ENCODE peak calls at places on chromosomes 1 and 21, in five cellular contexts. W is BE2C, P is mesothelial cell of epicardium, F is fibroblast of lung, L is GM10248. A is an unnamed sample.

GRCh38 chr1:230827081-230827681 is 41.1 kb downstream of the C1orf198 start:
- DNase-seq in F (peak; percentile 84), L (no peak), P (no peak), W (no peak), A (peak; percentile 72)

GRCh38 chr1:151639466-151639865 is 27.6 kb downstream of the SNX27 start:
- DNase-seq in F (peak; percentile 23), P (no peak), L (no peak), W (no peak), A (no peak)

GRCh38 chr1:161044908-161045748 is 649 bp downstream of the USF1 start:
- DNase-seq in W (peak; percentile 56), P (peak; percentile 48), L (peak; percentile 76), F (peak; percentile 73), A (no peak)

GRCh38 chr21:42209801-42210479 is 9.0 kb upstream of the ABCG1 start:
- DNase-seq in F (no peak), L (no peak), P (no peak), W (no peak), A (no peak)

GRCh38 chr1:53334781-53335180 is 6.9 kb upstream of the LRP8 start:
- DNase-seq in W (no peak), P (no peak), L (peak; percentile 23), F (no peak), A (peak; percentile 25)

GRCh38 chr1:224914292-224914900 is 15.1 kb upstream of the DNAH14 start:
- DNase-seq in F (peak; percentile 4), W (no peak), P (no peak), L (no peak), A (no peak)

GRCh38 chr1:10451286-10451685 is 1.5 kb downstream of the CORT start:
- DNase-seq in L (no peak), F (peak; percentile 27), P (no peak), W (no peak), A (peak; percentile 85)

GRCh38 chr1:153745417-153745816 is 17.6 kb downstream of the INTS3 start:
- DNase-seq in L (no peak), F (no peak), W (no peak), P (no peak), A (no peak)

GRCh38 chr1:165383067-165383466 is 26.6 kb upstream of the LMX1A start:
- DNase-seq in W (no peak), L (no peak), F (peak; percentile 40), P (no peak), A (no peak)

GRCh38 chr1:188706742-188707141 is 1770.9 kb downstream of the BRINP3 start:
- DNase-seq in W (no peak), L (no peak), P (no peak), F (no peak), A (no peak)

GRCh38 chr1:160394673-160395072 is 5.7 kb upstream of the VANGL2 start:
- DNase-seq in W (no peak), F (no peak), L (no peak), P (peak; percentile 13), A (peak; percentile 34)

GRCh38 chr1:48177257-48177656 is 45.3 kb upstream of the SLC5A9 start:
- DNase-seq in W (no peak), L (no peak), F (peak; percentile 38), P (no peak), A (no peak)

GRCh38 chr1:163596541-163597258 is 274.9 kb downstream of the NUF2 start:
- DNase-seq in W (no peak), F (no peak), L (no peak), P (no peak), A (no peak)

GRCh38 chr1:198165927-198166647 is 9.3 kb downstream of the NEK7 start:
- DNase-seq in F (no peak), P (no peak), L (no peak), W (no peak), A (no peak)

GRCh38 chr1:3642921-3643675 is 6.8 kb downstream of the WRAP73 start:
- DNase-seq in F (no peak), P (no peak), W (no peak), L (no peak), A (no peak)

GRCh38 chr21:32482565-32483292 is 70.2 kb downstream of the EVA1C start:
- DNase-seq in F (no peak), L (no peak), W (no peak), P (no peak), A (no peak)
- TF ChIP-seq CTCF in F (no peak), L (no peak), W (no peak), P (no peak), A (no peak)

GRCh38 chr1:111197598-111198289 is 2.7 kb downstream of the DENND2D start:
- DNase-seq in W (peak; percentile 43), P (no peak), F (no peak), L (no peak), A (no peak)
- TF ChIP-seq CTCF in W (peak; percentile 45), P (no peak), F (peak; percentile 31), L (peak; percentile 61), A (peak; percentile 43)

DNA sequence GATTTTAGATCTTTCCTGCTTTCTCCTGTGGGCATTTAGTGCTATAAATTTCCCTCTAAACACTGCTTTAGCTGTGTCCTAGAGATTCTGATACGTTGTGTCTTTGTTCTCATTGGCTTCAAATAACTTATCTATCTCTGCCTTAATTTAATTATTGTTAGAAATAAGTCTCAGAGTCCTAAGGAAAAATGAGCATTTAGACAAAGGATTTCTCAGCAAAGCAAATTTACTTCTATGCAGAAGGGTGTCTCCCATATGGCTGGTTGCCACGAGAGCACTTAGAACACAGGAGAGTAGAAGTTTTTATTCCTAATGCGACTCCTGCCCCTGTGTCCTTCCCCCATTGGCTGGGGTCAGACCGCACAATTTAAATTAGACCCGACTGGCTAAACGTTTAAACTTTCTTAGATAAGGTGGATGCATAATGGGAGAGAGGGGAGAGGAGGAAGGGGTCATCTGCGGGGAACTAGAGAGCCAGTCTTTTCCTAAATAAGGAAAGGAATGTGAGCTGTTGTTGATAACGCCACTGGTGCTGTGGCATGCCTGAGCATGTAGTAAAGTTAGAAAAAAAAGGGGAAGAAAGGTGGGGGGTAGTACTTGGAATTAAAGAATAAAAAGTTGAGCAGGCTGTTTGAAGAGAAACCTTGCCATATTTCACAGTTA is 170.2 kb downstream of the DYRK1A start:
- DNase-seq in P (no peak), F (no peak), W (no peak), L (no peak), A (no peak)
- TF ChIP-seq CTCF in P (no peak), F (no peak), W (no peak), L (no peak), A (no peak)

GRCh38 chr1:204495078-204495753 is 611 bp upstream of the PIK3C2B start:
- DNase-seq in P (no peak), F (no peak), L (peak; percentile 54), W (no peak), A (no peak)

GRCh38 chr1:204493145-204493881 is 1.3 kb downstream of the PIK3C2B start:
- DNase-seq in F (peak; percentile 93), W (peak; percentile 41), P (peak; percentile 50), L (peak; percentile 18), A (no peak)

GRCh38 chr1:204491653-204492052 is 3.0 kb downstream of the PIK3C2B start:
- DNase-seq in W (no peak), F (no peak), P (no peak), L (no peak), A (no peak)

GRCh38 chr1:204493882-204494280 is 724 bp downstream of the PIK3C2B start:
- DNase-seq in F (no peak), W (peak; percentile 83), P (no peak), L (peak; percentile 43), A (no peak)

GRCh38 chr1:204494281-204495077 is at the start of gene PIK3C2B:
- DNase-seq in P (peak; percentile 80), W (peak; percentile 94), F (peak; percentile 69), L (peak; percentile 90), A (peak; percentile 92)
- TF ChIP-seq CTCF in P (peak; percentile 20), W (peak; percentile 45), F (peak; percentile 18), L (peak; percentile 47), A (peak; percentile 62)

GRCh38 chr1:16351994-16352841 is at the start of gene FBXO42:
- DNase-seq in F (peak; percentile 91), L (peak; percentile 95), P (peak; percentile 97), W (peak; percentile 88), A (peak; percentile 98)
- TF ChIP-seq CTCF in F (peak; percentile 4), L (peak; percentile 56), P (peak; percentile 19), W (peak; percentile 9), A (peak; percentile 58)

DNA sequence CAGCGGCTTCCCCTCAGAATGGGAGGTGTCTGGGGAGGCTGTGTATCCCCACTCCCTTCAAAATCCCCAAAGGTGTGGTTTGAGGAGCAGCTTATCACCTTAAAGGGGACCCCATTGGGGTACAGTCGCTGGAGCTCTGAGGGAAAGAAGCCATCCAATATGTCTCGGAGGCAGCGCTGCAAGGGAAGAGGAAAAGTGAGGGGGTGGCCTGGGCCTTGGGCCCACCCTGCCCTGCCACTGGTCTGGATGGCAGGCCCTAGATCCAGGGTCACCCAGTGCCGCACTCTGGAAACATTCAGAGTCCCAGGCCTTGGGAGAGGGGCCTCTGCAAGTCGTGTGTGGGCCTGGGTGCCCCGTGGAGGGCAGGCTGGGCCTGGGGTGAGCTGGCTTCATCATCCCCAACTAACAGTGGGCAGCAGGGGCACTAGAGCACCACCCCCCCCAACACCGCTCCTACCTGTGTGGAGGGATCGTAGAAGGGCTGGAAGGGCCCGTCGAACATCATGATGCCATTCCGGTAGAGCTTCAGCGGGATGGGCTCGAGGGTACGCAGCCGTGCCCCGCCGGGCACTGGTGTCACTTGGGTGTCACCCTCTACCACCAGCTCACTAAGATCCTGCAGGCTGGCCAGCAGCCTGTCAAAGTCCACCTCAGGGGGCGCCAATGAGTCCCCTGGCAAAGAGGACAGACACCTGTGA is 5.6 kb downstream of the SH3BGRL3 start:
- DNase-seq in F (no peak), L (peak; percentile 59), W (peak; percentile 53), P (no peak), A (no peak)
- TF ChIP-seq CTCF in F (peak; percentile 25), L (peak; percentile 43), W (peak; percentile 44), P (no peak), A (peak; percentile 31)

GRCh38 chr1:1862905-1863547 is 27.9 kb downstream of the GNB1 start:
- DNase-seq in W (no peak), F (no peak), L (peak; percentile 17), P (no peak), A (no peak)

GRCh38 chr1:1861339-1861730 is 29.6 kb downstream of the GNB1 start:
- DNase-seq in P (no peak), L (peak; percentile 10), W (no peak), F (no peak), A (no peak)

GRCh38 chr1:1853593-1854257 is 37.2 kb downstream of the GNB1 start:
- DNase-seq in W (no peak), F (no peak), P (no peak), L (no peak), A (no peak)

GRCh38 chr1:1857096-1857703 is 33.7 kb downstream of the GNB1 start:
- DNase-seq in F (no peak), P (no peak), L (no peak), W (no peak), A (no peak)

DNA sequence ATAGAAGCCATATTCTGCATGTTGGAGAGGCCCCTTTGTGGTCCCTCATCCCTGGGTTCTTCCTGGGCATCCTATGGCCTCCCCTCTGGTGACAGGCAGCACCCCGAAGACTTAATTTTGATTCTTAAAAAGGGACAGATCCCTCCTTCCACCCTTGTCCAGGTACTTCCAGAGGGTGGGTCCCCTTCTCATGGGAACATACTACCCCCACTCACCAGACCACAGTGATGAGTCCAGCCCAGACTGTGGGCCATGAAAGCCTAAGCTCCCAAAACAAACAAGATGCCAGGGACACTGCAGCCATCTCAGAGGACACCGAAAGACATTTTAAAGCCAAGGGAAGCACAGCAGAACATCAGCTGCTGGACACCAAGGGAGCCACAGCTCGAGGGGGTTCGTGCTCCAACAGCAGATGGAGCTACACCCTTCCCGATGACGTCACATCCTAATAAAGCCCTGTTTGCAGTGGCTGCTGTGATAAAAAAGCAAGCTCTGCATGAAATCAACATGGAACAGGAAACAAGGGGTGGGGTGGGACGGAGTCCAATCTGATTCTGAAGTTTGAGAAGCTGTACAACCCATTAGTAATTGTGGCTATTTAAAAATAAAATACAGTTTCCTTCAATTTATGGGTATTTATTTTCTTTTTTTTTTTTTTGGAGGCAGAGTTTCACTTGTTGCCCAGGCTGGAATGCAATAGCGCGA is 32.4 kb downstream of the GNB1 start:
- DNase-seq in L (no peak), W (peak; percentile 88), P (peak; percentile 40), F (peak; percentile 87), A (no peak)
- TF ChIP-seq CTCF in L (no peak), W (peak; percentile 65), P (no peak), F (peak; percentile 54), A (peak; percentile 56)

A was measured in osteocyte.